ENCODE peak calls at places on chromosomes 4 and X, in four cellular contexts. W, Q, S and L are unnamed samples.

GRCh38 chr4:183571350-183572076 is 66.7 kb downstream of the ING2 start:
- DNase-seq in W (no peak), Q (no peak), S (no peak), L (no peak)

GRCh38 chr4:68904786-68905185 is 46.8 kb downstream of the UGT2A3 start:
- DNase-seq in Q (no peak), W (no peak), S (peak; percentile 19), L (no peak)

GRCh38 chrX:413322-414201 is 26.9 kb upstream of the PPP2R3B start:
- DNase-seq in Q (no peak), W (no peak), S (peak; percentile 81), L (peak; percentile 63)

GRCh38 chrX:125673758-125674157 is 354.1 kb downstream of the TEX13C start:
- DNase-seq in Q (no peak), S (no peak), W (no peak), L (no peak)

GRCh38 chr4:70505152-70505748 is 13.1 kb upstream of the AMTN start:
- DNase-seq in W (no peak), Q (peak; percentile 20), S (peak; percentile 76), L (no peak)

GRCh38 chr4:141207971-141208370 is 12.7 kb upstream of the ZNF330 start:
- DNase-seq in W (no peak), S (no peak), Q (no peak), L (no peak)

GRCh38 chr4:145480257-145480656 is 1.4 kb upstream of the SMAD1 start:
- DNase-seq in W (no peak), Q (no peak), S (no peak), L (no peak)

GRCh38 chr4:86256086-86256485 is 103.8 kb downstream of the MAPK10 start:
- DNase-seq in Q (no peak), W (no peak), S (no peak), L (no peak)

GRCh38 chr4:1989533-1990347 is 19.0 kb downstream of the NELFA start:
- DNase-seq in S (no peak), W (no peak), Q (no peak), L (peak; percentile 36)

GRCh38 chr4:101954975-101955678 is 164.6 kb downstream of the BANK1 start:
- DNase-seq in Q (no peak), W (no peak), S (no peak), L (no peak)

GRCh38 chrX:15241258-15241657 is 28.6 kb downstream of the ASB9 start:
- DNase-seq in S (no peak), Q (no peak), W (no peak), L (no peak)

GRCh38 chr4:38099020-38099600 is 138.9 kb downstream of the PTTG2 start:
- DNase-seq in W (no peak), S (no peak), Q (no peak), L (no peak)

GRCh38 chr4:7362341-7362740 is 72.4 kb downstream of the PSAPL1 start:
- DNase-seq in Q (no peak), W (no peak), S (no peak), L (no peak)

GRCh38 chr4:152946460-152946859 is 10.3 kb downstream of the FHDC1 start:
- DNase-seq in Q (no peak), S (no peak), W (no peak), L (no peak)

GRCh38 chrX:11239230-11239629 is 54.0 kb upstream of the AMELX start:
- DNase-seq in W (no peak), Q (no peak), S (no peak), L (no peak)

GRCh38 chrX:22534643-22535042 is 261.9 kb downstream of the CBLL2 start:
- DNase-seq in Q (no peak), W (peak; percentile 3), S (no peak), L (no peak)

GRCh38 chr4:94126669-94127068 is 81.0 kb upstream of the SMARCAD1 start:
- DNase-seq in Q (no peak), W (no peak), S (peak; percentile 21), L (no peak)

GRCh38 chr4:14967982-14968381 is 34.3 kb upstream of the CPEB2 start:
- DNase-seq in S (no peak), Q (no peak), W (no peak), L (no peak)

GRCh38 chr4:119230288-119230687 is 17.8 kb downstream of the USP53 start:
- DNase-seq in W (no peak), S (no peak), Q (no peak), L (no peak)

GRCh38 chr4:119237201-119237600 is 24.7 kb downstream of the USP53 start:
- DNase-seq in Q (no peak), S (no peak), W (no peak), L (no peak)

GRCh38 chr4:119231517-119231916 is 19.0 kb downstream of the USP53 start:
- DNase-seq in S (no peak), W (no peak), Q (no peak), L (no peak)

GRCh38 chr4:119232286-119232685 is 19.8 kb downstream of the USP53 start:
- DNase-seq in S (no peak), W (no peak), Q (no peak), L (no peak)

GRCh38 chr4:119233750-119234149 is 21.2 kb downstream of the USP53 start:
- DNase-seq in Q (no peak), S (no peak), W (no peak), L (no peak)
- H3K27ac ChIP-seq in Q (no peak overlapping the region), S (no peak overlapping the region), W (peak overlapping the region; percentile 19), L (no peak overlapping the region)

GRCh38 chr4:120873554-120873953 is 49.0 kb downstream of the PRDM5 start:
- DNase-seq in S (no peak), Q (no peak), W (no peak), L (no peak)
- TF ChIP-seq CTCF in S (peak; percentile 26), Q (no peak), W (no peak), L (no peak)

GRCh38 chr4:82436780-82437179 is 6.4 kb downstream of the ENOPH1 start:
- DNase-seq in Q (no peak), S (no peak), W (no peak), L (no peak)
- H3K36me3 ChIP-seq in Q (no peaks in the 10 kb centered on the region), S (no peaks in the 10 kb centered on the region), W (no peaks in the 10 kb centered on the region), L (no peaks in the 10 kb centered on the region)

GRCh38 chrX:9466115-9466495 is 1.2 kb downstream of the TBL1X start:
- DNase-seq in Q (no peak), W (no peak), S (peak; percentile 56), L (peak; percentile 67)
- H3K27ac ChIP-seq in Q (peak overlapping the region; percentile 77), W (no peak overlapping the region), S (no peak overlapping the region), L (peak overlapping the region; percentile 74)

GRCh38 chr4:99276454-99276853 is 14.3 kb downstream of the ADH1A start:
- DNase-seq in Q (no peak), W (no peak), S (no peak), L (no peak)
- TF ChIP-seq CTCF in Q (no peak), W (no peak), S (no peak), L (no peak)

GRCh38 chr4:185351691-185352090 is 44.0 kb downstream of the LRP2BP start:
- DNase-seq in Q (no peak), W (no peak), S (no peak), L (no peak)

GRCh38 chr4:185357733-185358440 is 37.8 kb downstream of the LRP2BP start:
- DNase-seq in W (no peak), S (no peak), Q (no peak), L (no peak)

GRCh38 chr4:185357220-185357619 is 38.5 kb downstream of the LRP2BP start:
- DNase-seq in S (no peak), Q (no peak), W (no peak), L (no peak)

GRCh38 chr4:185352202-185352601 is 43.5 kb downstream of the LRP2BP start:
- DNase-seq in Q (no peak), W (no peak), S (no peak), L (no peak)

GRCh38 chr4:185352741-185353140 is 43.0 kb downstream of the LRP2BP start:
- DNase-seq in W (no peak), S (no peak), Q (no peak), L (no peak)
- H3K36me3 ChIP-seq in W (peaks cover 16% of the 10 kb centered on the region), S (peaks cover 8% of the 10 kb centered on the region), Q (no peaks in the 10 kb centered on the region), L (peaks cover 5% of the 10 kb centered on the region)

GRCh38 chr4:177093964-177094363 is 215.7 kb upstream of the NEIL3 start:
- DNase-seq in W (no peak), S (no peak), Q (no peak), L (no peak)
- H3K27ac ChIP-seq in W (no peak overlapping the region), S (no peak overlapping the region), Q (no peak overlapping the region), L (no peak overlapping the region)

GRCh38 chr4:124111922-124112321 is 600.6 kb downstream of the ANKRD50 start:
- DNase-seq in Q (no peak), W (no peak), S (peak; percentile 74), L (no peak)
- TF ChIP-seq CTCF in Q (peak; percentile 79), W (peak; percentile 64), S (peak; percentile 78), L (peak; percentile 26)

GRCh38 chr4:39860804-39861203 is 116.9 kb downstream of the PDS5A start:
- DNase-seq in W (no peak), Q (no peak), S (no peak), L (no peak)
- H3K36me3 ChIP-seq in W (peaks cover 16% of the 10 kb centered on the region), Q (no peaks in the 10 kb centered on the region), S (peaks cover 18% of the 10 kb centered on the region), L (peaks cover 38% of the 10 kb centered on the region)

GRCh38 chrX:17736478-17736855 is 826 bp upstream of the SCML1 start:
- DNase-seq in Q (no peak), W (no peak), S (no peak), L (no peak)
- H3K27ac ChIP-seq in Q (peak overlapping the region; percentile 72), W (peak overlapping the region; percentile 71), S (no peak overlapping the region), L (peak overlapping the region; percentile 59)